ENCODE peak calls at places on chromosome 11, in four cellular contexts. X is HCT116; K is stimulated activated CD8-positive, alpha-beta memory T cell treated with anti-CD3 and anti-CD28 coated beads, Interleukin-2, amount 100 ng/mL, for 1 hour; J is hypothalamus. E is an unnamed sample.

GRCh38 chr11:79538775-79539174 is 97.9 kb upstream of the TENM4 start:
- DNase-seq in K (no peak), J (no peak), X (no peak), E (no peak)

GRCh38 chr11:78664606-78665005 is 89.9 kb upstream of the NARS2 start:
- DNase-seq in J (no peak), X (no peak), K (no peak), E (no peak)

GRCh38 chr11:15127341-15127740 is 12.6 kb downstream of the INSC start:
- DNase-seq in X (no peak), K (no peak), J (no peak), E (no peak)

GRCh38 chr11:31555938-31556337 is 46.4 kb downstream of the ELP4 start:
- DNase-seq in J (no peak), K (no peak), X (no peak), E (no peak)

GRCh38 chr11:78391424-78391823 is 26.2 kb downstream of the GAB2 start:
- DNase-seq in J (no peak), X (no peak), K (no peak), E (no peak)

GRCh38 chr11:63553759-63554158 is 9.4 kb downstream of the PLAAT2 start:
- DNase-seq in K (no peak), J (no peak), X (no peak), E (no peak)

GRCh38 chr11:134414036-134414731 is 2.1 kb upstream of the B3GAT1 start:
- DNase-seq in J (no peak), X (no peak), K (no peak), E (no peak)

GRCh38 chr11:95795627-95796308 is 5.5 kb downstream of the CEP57 start:
- DNase-seq in J (no peak), X (no peak), K (no peak), E (no peak)

GRCh38 chr11:64318694-64319420 is 936 bp downstream of the PRDX5 start:
- DNase-seq in X (no peak), J (no peak), K (no peak), E (no peak)

GRCh38 chr11:71158936-71159335 is 93.4 kb downstream of the SHANK2 start:
- DNase-seq in J (no peak), K (no peak), X (no peak), E (no peak)

GRCh38 chr11:23423119-23423518 is 562.8 kb upstream of the CCDC179 start:
- DNase-seq in K (no peak), J (no peak), X (no peak), E (no peak)

GRCh38 chr11:108467091-108467823 is at the start of gene C11orf65:
- DNase-seq in X (peak; percentile 96), K (peak; percentile 91), J (peak; percentile 98), E (peak; percentile 95)

GRCh38 chr11:87859583-87859982 is 315.7 kb downstream of the RAB38 start:
- DNase-seq in J (no peak), K (no peak), X (no peak), E (no peak)

GRCh38 chr11:81007046-81007445 is 1566.2 kb upstream of the TENM4 start:
- DNase-seq in J (no peak), K (no peak), X (no peak), E (no peak)

GRCh38 chr11:122617297-122617696 is 38.2 kb upstream of the UBASH3B start:
- DNase-seq in K (no peak), J (no peak), X (no peak), E (no peak)

GRCh38 chr11:47033439-47033838 is 96.9 kb downstream of the CSTPP1 start:
- DNase-seq in X (no peak), J (no peak), K (no peak), E (no peak)

GRCh38 chr11:86408845-86409244 is 34.2 kb downstream of the CCDC81 start:
- DNase-seq in J (no peak), X (no peak), K (no peak), E (no peak)

GRCh38 chr11:119536801-119537200 is 113.8 kb upstream of the THY1 start:
- DNase-seq in X (no peak), J (no peak), K (no peak), E (no peak)

GRCh38 chr11:2990617-2991476 is 1.3 kb downstream of the NAP1L4 start:
- DNase-seq in K (no peak), J (no peak), X (no peak), E (no peak)

GRCh38 chr11:69040581-69041260 is 8.0 kb upstream of the TPCN2 start:
- DNase-seq in K (no peak), J (no peak), X (no peak), E (no peak)

GRCh38 chr11:126945319-126945718 is 55.3 kb downstream of the KIRREL3 start:
- DNase-seq in J (no peak), K (no peak), X (no peak), E (no peak)

GRCh38 chr11:67458266-67458665 is 3.1 kb downstream of the CABP4 start:
- DNase-seq in K (no peak), J (no peak), X (no peak), E (no peak)

GRCh38 chr11:66883021-66883968 is 26.4 kb downstream of the LRFN4 start:
- DNase-seq in K (peak; percentile 38), J (peak; percentile 79), X (peak; percentile 68), E (peak; percentile 36)

GRCh38 chr11:10351768-10352641 is 47.1 kb downstream of the ADM start:
- DNase-seq in J (no peak), K (no peak), X (no peak), E (peak; percentile 68)

GRCh38 chr11:132520199-132520598 is 1012.1 kb downstream of the OPCML start:
- DNase-seq in K (no peak), X (no peak), J (no peak), E (no peak)

GRCh38 chr11:68338041-68338800 is 25.8 kb downstream of the LRP5 start:
- DNase-seq in K (no peak), X (no peak), J (no peak), E (no peak)

GRCh38 chr11:20020198-20020597 is 140.1 kb downstream of the DBX1 start:
- DNase-seq in X (no peak), K (no peak), J (no peak), E (no peak)

GRCh38 chr11:76166314-76166713 is 40.0 kb downstream of the WNT11 start:
- DNase-seq in J (no peak), X (no peak), K (no peak), E (no peak)

GRCh38 chr11:13030857-13031256 is 21.7 kb downstream of the RASSF10 start:
- DNase-seq in K (no peak), J (no peak), X (no peak), E (no peak)

GRCh38 chr11:75151346-75152047 is 590 bp downstream of the SLCO2B1 start:
- DNase-seq in J (no peak), X (no peak), K (no peak), E (no peak)

GRCh38 chr11:123298488-123299447 is 103.7 kb upstream of the CLMP start:
- DNase-seq in K (no peak), J (no peak), X (no peak), E (no peak)

GRCh38 chr11:65868076-65868667 is 4.4 kb downstream of the EFEMP2 start:
- DNase-seq in J (peak; percentile 20), K (no peak), X (no peak), E (no peak)

GRCh38 chr11:129190087-129190486 is 2.0 kb downstream of the ARHGAP32 start:
- DNase-seq in J (no peak), X (no peak), K (no peak), E (no peak)

GRCh38 chr11:64789331-64790204 is 11.2 kb upstream of the SF1 start:
- DNase-seq in K (no peak), X (no peak), J (no peak), E (no peak)

GRCh38 chr11:118872403-118872821 is 11.3 kb upstream of the CXCR5 start:
- DNase-seq in X (no peak), K (no peak), J (no peak), E (no peak)